ENCODE peak calls at places on chromosomes 6 and 20, in ten cellular contexts. L is OCI-M1; J is activated CD4-positive, alpha-beta T cell treated with anti-CD3 and anti-CD28 coated beads, Interleukin-2, amount 50 U/mL, for 24 hours; V is posterior cingulate gyrus; P is PC-3; A is left ventricle myocardium superior; X is dorsolateral prefrontal cortex; Q is MCF 10A; Z is COLO829; D is HL-60. E is an unnamed sample.

GRCh38 chr6:42017021-42017643 is 33.2 kb upstream of the TAF8 start:
- DNase-seq in D (no peak), Z (peak), V (no peak), A (no peak), P (peak), Q (peak), L (peak), J (no peak), X (no peak), E (peak)

GRCh38 chr6:102736941-102737368 is 1343.4 kb downstream of the GRIK2 start:
- DNase-seq in P (peak), Q (no peak), D (no peak), L (no peak), J (no peak), A (no peak), X (no peak), Z (no peak), V (no peak), E (peak)

GRCh38 chr6:22113046-22113766 is 183.6 kb downstream of the PRL start:
- DNase-seq in V (no peak), X (no peak), L (no peak), A (peak), Z (peak), J (no peak), P (peak), Q (peak), D (peak), E (peak)

GRCh38 chr6:56520218-56520617 is 122.5 kb downstream of the DST start:
- DNase-seq in A (no peak), V (no peak), Z (no peak), D (no peak), P (no peak), X (no peak), L (no peak), Q (no peak), J (no peak), E (no peak)

GRCh38 chr6:133317704-133318103 is 76.5 kb downstream of the EYA4 start:
- DNase-seq in D (no peak), X (no peak), A (no peak), L (no peak), Q (no peak), Z (no peak), J (no peak), V (no peak), P (no peak), E (no peak)

GRCh38 chr6:13406781-13407180 is 78.4 kb upstream of the TBC1D7 start:
- DNase-seq in X (no peak), L (peak), D (no peak), P (no peak), J (no peak), A (no peak), Q (peak), Z (peak), V (no peak), E (no peak)

GRCh38 chr6:50124572-50124971 is 74.8 kb upstream of the DEFB112 start:
- DNase-seq in J (no peak), Q (no peak), X (no peak), V (no peak), P (no peak), Z (no peak), D (no peak), A (no peak), L (no peak), E (no peak)

GRCh38 chr6:38975621-38976049 is 72.9 kb upstream of the GLP1R start:
- DNase-seq in X (no peak), A (no peak), L (no peak), Q (no peak), D (no peak), V (no peak), Z (no peak), J (no peak), P (peak), E (no peak)

GRCh38 chr6:1386310-1386709 is 3.1 kb upstream of the FOXF2 start:
- DNase-seq in A (no peak), P (no peak), Q (no peak), Z (no peak), L (no peak), J (no peak), X (no peak), V (no peak), D (no peak), E (no peak)

GRCh38 chr20:46689754-46690085 is 476 bp upstream of the TP53RK start:
- DNase-seq in V (no peak), L (no peak), P (no peak), D (no peak), J (no peak), Z (no peak), Q (no peak), X (no peak), A (no peak), E (no peak)